ENCODE peak calls at places on chromosomes 7 and 10, in five cellular contexts. A, U, R, N and S are unnamed samples.

GRCh38 chr7:142454862-142455261 is 197.0 kb upstream of the PRSS58 start:
- DNase-seq in U (no peak), N (no peak), A (no peak), R (no peak), S (no peak)

GRCh38 chr7:28410628-28411578 is 1.4 kb upstream of the CREB5 start:
- DNase-seq in N (peak), R (peak), U (no peak), A (peak), S (peak)

GRCh38 chr7:1818581-1819200 is 148.6 kb downstream of the ELFN1 start:
- DNase-seq in A (peak), N (no peak), U (no peak), R (no peak), S (no peak)

GRCh38 chr7:36084485-36085091 is 68.5 kb upstream of the EEPD1 start:
- DNase-seq in U (peak), R (peak), N (peak), A (peak), S (no peak)

GRCh38 chr7:121388950-121389349 is 7.2 kb downstream of the FAM3C start:
- DNase-seq in U (no peak), A (no peak), N (no peak), R (no peak), S (no peak)

GRCh38 chr10:110780704-110781103 is 91.0 kb upstream of the PDCD4 start:
- DNase-seq in U (peak), A (no peak), R (no peak), N (no peak), S (no peak)

GRCh38 chr10:42790835-42791234 is 8.2 kb downstream of the BMS1 start:
- DNase-seq in A (no peak), R (no peak), U (no peak), N (no peak), S (no peak)

GRCh38 chr10:34446046-34446445 is 369.1 kb downstream of the PARD3 start:
- DNase-seq in R (no peak), U (no peak), N (no peak), A (no peak), S (no peak)

GRCh38 chr10:50453940-50454339 is 169.8 kb downstream of the SGMS1 start:
- DNase-seq in N (no peak), A (no peak), U (no peak), R (no peak), S (no peak)

GRCh38 chr7:121302214-121302745 is 26.5 kb upstream of the WNT16 start:
- DNase-seq in U (no peak), N (no peak), R (no peak), A (peak), S (no peak)

GRCh38 chr7:44700322-44700721 is 48.3 kb upstream of the ZMIZ2 start:
- DNase-seq in A (no peak), U (no peak), N (no peak), R (no peak), S (no peak)

GRCh38 chr7:2524808-2525140 is 5.2 kb downstream of the LFNG start:
- DNase-seq in U (no peak), N (no peak), R (no peak), A (no peak), S (no peak)

GRCh38 chr7:42858570-42858969 is 53.3 kb downstream of the C7orf25 start:
- DNase-seq in N (no peak), A (no peak), U (no peak), R (no peak), S (no peak)

GRCh38 chr10:124671486-124672075 is 72.6 kb downstream of the FAM53B start:
- DNase-seq in U (no peak), A (no peak), N (no peak), R (peak), S (no peak)

GRCh38 chr10:72322280-72323058 is 32.2 kb downstream of the DNAJB12 start:
- DNase-seq in N (no peak), U (no peak), A (no peak), R (no peak), S (no peak)

GRCh38 chr7:107236857-107237256 is 68.1 kb downstream of the HBP1 start:
- DNase-seq in A (no peak), U (no peak), N (no peak), R (no peak), S (no peak)

GRCh38 chr10:68550747-68551411 is 9.3 kb upstream of the TET1 start:
- DNase-seq in A (peak), N (no peak), R (peak), U (peak), S (peak)

GRCh38 chr10:70679498-70679897 is 7.2 kb downstream of the ADAMTS14 start:
- DNase-seq in U (no peak), N (no peak), A (peak), R (no peak), S (no peak)

GRCh38 chr7:149854611-149855367 is 16.6 kb downstream of the ZNF862 start:
- DNase-seq in N (peak), A (no peak), U (peak), R (no peak), S (no peak)

GRCh38 chr10:30510184-30510931 is 76.4 kb downstream of the MAP3K8 start:
- DNase-seq in A (peak), R (peak), N (no peak), U (no peak), S (no peak)

GRCh38 chr7:94888542-94888941 is 18.9 kb upstream of the PPP1R9A start:
- DNase-seq in U (no peak), A (no peak), N (no peak), R (no peak), S (peak)

GRCh38 chr10:69577268-69578232 is 4.3 kb upstream of the NEUROG3 start:
- DNase-seq in R (no peak), U (no peak), N (no peak), A (no peak), S (no peak)

GRCh38 chr10:11144626-11145497 is 127.2 kb downstream of the CELF2 start:
- DNase-seq in R (no peak), A (no peak), N (no peak), U (no peak), S (no peak)

GRCh38 chr7:47453093-47454056 is 128.5 kb downstream of the TNS3 start:
- DNase-seq in A (peak), N (no peak), U (peak), R (no peak), S (no peak)

GRCh38 chr7:100629117-100629711 is 12.1 kb downstream of the TFR2 start:
- DNase-seq in N (no peak), U (no peak), A (no peak), R (peak), S (no peak)

GRCh38 chr7:146375155-146375554 is 258.6 kb downstream of the CNTNAP2 start:
- DNase-seq in R (no peak), A (no peak), U (no peak), N (no peak), S (no peak)

GRCh38 chr10:24150853-24151252 is 58.1 kb upstream of the KIAA1217 start:
- DNase-seq in U (no peak), R (no peak), A (no peak), N (no peak), S (no peak)

GRCh38 chr10:33015798-33016547 is 57.9 kb upstream of the ITGB1 start:
- DNase-seq in A (peak), U (no peak), R (no peak), N (no peak), S (no peak)